ENCODE peak calls at places on chromosomes 13 and 19, in nine cellular contexts. One of them, this sample, is unnamed.

GRCh38 chr13:114023716-114024602 is 50.1 kb upstream of the C13orf46 start:
- DNase-seq in PC-3: no peak
- DNase-seq in DMS153: no peak
- DNase-seq in substantia nigra: no peak
- DNase-seq in breast epithelium: no peak
- DNase-seq in GM23338: no peak
- DNase-seq in fibroblast of the aortic adventitia: no peak
- DNase-seq in CD8-positive, alpha-beta memory T cell: no peak
- DNase-seq in amniotic stem cell: no peak
- DNase-seq in this sample: no peak

GRCh38 chr19:43634068-43634467 is 5.6 kb downstream of the CADM4 start:
- DNase-seq in substantia nigra: no peak
- DNase-seq in fibroblast of the aortic adventitia: no peak
- DNase-seq in PC-3: no peak
- DNase-seq in breast epithelium: peak
- DNase-seq in GM23338: no peak
- DNase-seq in DMS153: no peak
- DNase-seq in amniotic stem cell: no peak
- DNase-seq in CD8-positive, alpha-beta memory T cell: no peak
- DNase-seq in this sample: no peak

GRCh38 chr13:98507060-98507797 is 69.7 kb downstream of the STK24 start:
- DNase-seq in GM23338: peak
- DNase-seq in amniotic stem cell: no peak
- DNase-seq in substantia nigra: no peak
- DNase-seq in fibroblast of the aortic adventitia: peak
- DNase-seq in CD8-positive, alpha-beta memory T cell: no peak
- DNase-seq in DMS153: peak
- DNase-seq in breast epithelium: peak
- DNase-seq in PC-3: peak
- DNase-seq in this sample: no peak

GRCh38 chr13:113941571-113942191 is 32.2 kb downstream of the C13orf46 start:
- DNase-seq in GM23338: no peak
- DNase-seq in DMS153: peak
- DNase-seq in PC-3: no peak
- DNase-seq in amniotic stem cell: no peak
- DNase-seq in CD8-positive, alpha-beta memory T cell: no peak
- DNase-seq in fibroblast of the aortic adventitia: no peak
- DNase-seq in breast epithelium: no peak
- DNase-seq in substantia nigra: no peak
- DNase-seq in this sample: no peak

GRCh38 chr13:33191425-33192221 is 93.9 kb downstream of the STARD13 start:
- DNase-seq in substantia nigra: no peak
- DNase-seq in breast epithelium: no peak
- DNase-seq in GM23338: no peak
- DNase-seq in amniotic stem cell: no peak
- DNase-seq in CD8-positive, alpha-beta memory T cell: no peak
- DNase-seq in DMS153: no peak
- DNase-seq in fibroblast of the aortic adventitia: no peak
- DNase-seq in PC-3: no peak
- DNase-seq in this sample: no peak

GRCh38 chr19:21947775-21948174 is 63.0 kb downstream of the ZNF208 start:
- DNase-seq in fibroblast of the aortic adventitia: peak
- DNase-seq in CD8-positive, alpha-beta memory T cell: no peak
- DNase-seq in DMS153: no peak
- DNase-seq in substantia nigra: no peak
- DNase-seq in GM23338: peak
- DNase-seq in breast epithelium: no peak
- DNase-seq in amniotic stem cell: no peak
- DNase-seq in PC-3: no peak
- DNase-seq in this sample: no peak

GRCh38 chr19:14433454-14434156 is 499 bp downstream of the PKN1 start:
- DNase-seq in substantia nigra: no peak
- DNase-seq in breast epithelium: no peak
- DNase-seq in amniotic stem cell: no peak
- DNase-seq in fibroblast of the aortic adventitia: no peak
- DNase-seq in GM23338: peak
- DNase-seq in CD8-positive, alpha-beta memory T cell: peak
- DNase-seq in PC-3: peak
- DNase-seq in DMS153: peak
- DNase-seq in this sample: no peak

GRCh38 chr19:16584825-16585801 is 12.9 kb upstream of the SLC35E1 start:
- DNase-seq in breast epithelium: no peak
- DNase-seq in CD8-positive, alpha-beta memory T cell: no peak
- DNase-seq in substantia nigra: no peak
- DNase-seq in amniotic stem cell: no peak
- DNase-seq in PC-3: no peak
- DNase-seq in DMS153: no peak
- DNase-seq in fibroblast of the aortic adventitia: no peak
- DNase-seq in GM23338: peak
- DNase-seq in this sample: no peak

GRCh38 chr13:59112375-59112774 is 1051.4 kb downstream of the DIAPH3 start:
- DNase-seq in breast epithelium: no peak
- DNase-seq in PC-3: peak
- DNase-seq in fibroblast of the aortic adventitia: peak
- DNase-seq in GM23338: no peak
- DNase-seq in amniotic stem cell: peak
- DNase-seq in DMS153: no peak
- DNase-seq in substantia nigra: no peak
- DNase-seq in CD8-positive, alpha-beta memory T cell: no peak
- DNase-seq in this sample: no peak

GRCh38 chr13:40776681-40777165 is 5.7 kb upstream of the MRPS31 start:
- DNase-seq in fibroblast of the aortic adventitia: no peak
- DNase-seq in substantia nigra: no peak
- DNase-seq in PC-3: peak
- DNase-seq in breast epithelium: no peak
- DNase-seq in CD8-positive, alpha-beta memory T cell: peak
- DNase-seq in DMS153: no peak
- DNase-seq in GM23338: no peak
- DNase-seq in amniotic stem cell: no peak
- DNase-seq in this sample: no peak

GRCh38 chr19:45439569-45440258 is 16.0 kb upstream of the ERCC1 start:
- DNase-seq in DMS153: no peak
- DNase-seq in CD8-positive, alpha-beta memory T cell: peak
- DNase-seq in fibroblast of the aortic adventitia: peak
- DNase-seq in substantia nigra: peak
- DNase-seq in breast epithelium: peak
- DNase-seq in amniotic stem cell: peak
- DNase-seq in GM23338: peak
- DNase-seq in PC-3: peak
- DNase-seq in this sample: peak

GRCh38 chr19:6091771-6092291 is 18.5 kb downstream of the RFX2 start:
- DNase-seq in DMS153: no peak
- DNase-seq in substantia nigra: no peak
- DNase-seq in PC-3: no peak
- DNase-seq in GM23338: no peak
- DNase-seq in breast epithelium: no peak
- DNase-seq in CD8-positive, alpha-beta memory T cell: no peak
- DNase-seq in amniotic stem cell: no peak
- DNase-seq in fibroblast of the aortic adventitia: peak
- DNase-seq in this sample: no peak

GRCh38 chr19:35516310-35516709 is 2.9 kb upstream of the DMKN start:
- DNase-seq in fibroblast of the aortic adventitia: no peak
- DNase-seq in GM23338: no peak
- DNase-seq in breast epithelium: no peak
- DNase-seq in amniotic stem cell: no peak
- DNase-seq in substantia nigra: no peak
- DNase-seq in CD8-positive, alpha-beta memory T cell: no peak
- DNase-seq in DMS153: no peak
- DNase-seq in PC-3: no peak
- DNase-seq in this sample: no peak

GRCh38 chr19:33700408-33700757 is 78.6 kb downstream of the CHST8 start:
- DNase-seq in fibroblast of the aortic adventitia: no peak
- DNase-seq in GM23338: no peak
- DNase-seq in amniotic stem cell: no peak
- DNase-seq in PC-3: no peak
- DNase-seq in breast epithelium: no peak
- DNase-seq in DMS153: no peak
- DNase-seq in substantia nigra: no peak
- DNase-seq in CD8-positive, alpha-beta memory T cell: no peak
- DNase-seq in this sample: no peak

GRCh38 chr19:1161716-1162115 is 12.4 kb downstream of the SBNO2 start:
- DNase-seq in breast epithelium: no peak
- DNase-seq in amniotic stem cell: no peak
- DNase-seq in DMS153: peak
- DNase-seq in fibroblast of the aortic adventitia: peak
- DNase-seq in substantia nigra: no peak
- DNase-seq in CD8-positive, alpha-beta memory T cell: no peak
- DNase-seq in PC-3: no peak
- DNase-seq in GM23338: no peak
- DNase-seq in this sample: no peak

GRCh38 chr19:15251010-15251748 is 18.9 kb upstream of the EPHX3 start:
- DNase-seq in GM23338: no peak
- DNase-seq in breast epithelium: no peak
- DNase-seq in DMS153: no peak
- DNase-seq in PC-3: no peak
- DNase-seq in amniotic stem cell: peak
- DNase-seq in substantia nigra: no peak
- DNase-seq in CD8-positive, alpha-beta memory T cell: no peak
- DNase-seq in fibroblast of the aortic adventitia: peak
- DNase-seq in this sample: no peak

GRCh38 chr19:38869160-38869835 is 8.8 kb downstream of the RINL start:
- DNase-seq in GM23338: peak
- DNase-seq in amniotic stem cell: no peak
- DNase-seq in CD8-positive, alpha-beta memory T cell: no peak
- DNase-seq in DMS153: no peak
- DNase-seq in fibroblast of the aortic adventitia: no peak
- DNase-seq in breast epithelium: no peak
- DNase-seq in PC-3: no peak
- DNase-seq in substantia nigra: no peak
- DNase-seq in this sample: no peak

GRCh38 chr19:10861118-10861651 is 10.2 kb upstream of the CARM1 start:
- DNase-seq in PC-3: peak
- DNase-seq in breast epithelium: no peak
- DNase-seq in CD8-positive, alpha-beta memory T cell: no peak
- DNase-seq in GM23338: peak
- DNase-seq in fibroblast of the aortic adventitia: no peak
- DNase-seq in DMS153: no peak
- DNase-seq in amniotic stem cell: no peak
- DNase-seq in substantia nigra: no peak
- DNase-seq in this sample: no peak

GRCh38 chr19:33208904-33209843 is 15.0 kb downstream of the LRP3 start:
- DNase-seq in GM23338: no peak
- DNase-seq in CD8-positive, alpha-beta memory T cell: no peak
- DNase-seq in DMS153: no peak
- DNase-seq in substantia nigra: no peak
- DNase-seq in breast epithelium: no peak
- DNase-seq in fibroblast of the aortic adventitia: peak
- DNase-seq in amniotic stem cell: no peak
- DNase-seq in PC-3: no peak
- DNase-seq in this sample: no peak